ENCODE peak calls at places on chromosomes 6 and 20, in eight cellular contexts. Z is breast epithelium, S is H9, W is WTC11, N is tibial artery, E is astrocyte of the spinal cord, Q is upper lobe of left lung, V is progenitor cell of endocrine pancreas. J is an unnamed sample.

GRCh38 chr20:45945678-45946148 is 11.2 kb downstream of the PCIF1 start:
- DNase-seq in Z (no peak), S (no peak), W (no peak), N (no peak), E (peak; percentile 64), Q (no peak), V (no peak), J (no peak)

GRCh38 chr6:143176090-143177021 is 115.7 kb downstream of the AIG1 start:
- DNase-seq in Z (no peak), S (peak; percentile 39), W (peak; percentile 42), N (no peak), E (peak; percentile 98), Q (no peak), V (no peak), J (no peak)

GRCh38 chr20:34516874-34517542 is 786 bp downstream of the DYNLRB1 start:
- DNase-seq in Z (no peak), S (no peak), W (no peak), N (peak; percentile 28), E (peak; percentile 22), Q (no peak), V (no peak), J (no peak)

GRCh38 chr6:68834561-68834960 is 199.5 kb downstream of the ADGRB3 start:
- DNase-seq in Z (no peak), S (no peak), W (no peak), N (no peak), E (peak; percentile 26), Q (no peak), V (no peak), J (no peak)

GRCh38 chr20:32091888-32092346 is 17.6 kb upstream of the TM9SF4 start:
- DNase-seq in Z (peak; percentile 41), S (peak; percentile 90), W (peak; percentile 91), N (peak; percentile 83), E (peak; percentile 75), Q (peak; percentile 89), V (peak; percentile 88), J (peak; percentile 74)

GRCh38 chr6:161347988-161348627 is 74.2 kb upstream of the AGPAT4 start:
- DNase-seq in Z (no peak), S (no peak), W (no peak), N (no peak), E (no peak), Q (no peak), V (no peak), J (no peak)

GRCh38 chr20:63116412-63117106 is 99.4 kb downstream of the YTHDF1 start:
- DNase-seq in Z (no peak), S (peak; percentile 67), W (peak; percentile 76), N (no peak), E (peak; percentile 7), Q (peak; percentile 85), V (peak; percentile 67), J (no peak)

GRCh38 chr6:42692151-42692911 is 30.1 kb downstream of the PRPH2 start:
- DNase-seq in Z (peak; percentile 82), S (no peak), W (no peak), N (no peak), E (peak; percentile 73), Q (no peak), V (no peak), J (no peak)

GRCh38 chr20:63858393-63859165 is 2.7 kb upstream of the ABHD16B start:
- DNase-seq in Z (no peak), S (peak; percentile 66), W (no peak), N (no peak), E (peak; percentile 80), Q (peak; percentile 72), V (no peak), J (no peak)

GRCh38 chr6:111725446-111726112 is 119.9 kb upstream of the TRAF3IP2 start:
- DNase-seq in Z (no peak), S (no peak), W (no peak), N (peak; percentile 43), E (no peak), Q (no peak), V (no peak), J (no peak)

GRCh38 chr6:298233-299049 is 6.2 kb downstream of the DUSP22 start:
- DNase-seq in Z (no peak), S (no peak), W (no peak), N (peak; percentile 56), E (no peak), Q (no peak), V (no peak), J (peak; percentile 74)

GRCh38 chr6:28401172-28401571 is 1.6 kb upstream of the ZSCAN12 start:
- DNase-seq in Z (no peak), S (no peak), W (no peak), N (no peak), E (no peak), Q (no peak), V (no peak), J (no peak)

GRCh38 chr20:45510242-45510862 is 5.1 kb downstream of the SPINT3 start:
- DNase-seq in Z (no peak), S (no peak), W (no peak), N (no peak), E (no peak), Q (no peak), V (no peak), J (no peak)

GRCh38 chr6:21744321-21744720 is 150.8 kb downstream of the SOX4 start:
- DNase-seq in Z (no peak), S (no peak), W (no peak), N (no peak), E (no peak), Q (no peak), V (no peak), J (no peak)

GRCh38 chr6:4607026-4607704 is 169.0 kb upstream of the CDYL start:
- DNase-seq in Z (peak; percentile 48), S (no peak), W (no peak), N (no peak), E (peak; percentile 93), Q (peak; percentile 42), V (no peak), J (no peak)

GRCh38 chr6:116316772-116317467 is 37.2 kb upstream of the TSPYL1 start:
- DNase-seq in Z (no peak), S (no peak), W (no peak), N (peak; percentile 59), E (no peak), Q (no peak), V (no peak), J (no peak)

GRCh38 chr6:33981861-33982260 is 164.0 kb downstream of the GRM4 start:
- DNase-seq in Z (no peak), S (no peak), W (no peak), N (no peak), E (no peak), Q (no peak), V (no peak), J (peak; percentile 18)

GRCh38 chr6:43129434-43130194 is 41.5 kb upstream of the SRF start:
- DNase-seq in Z (no peak), S (no peak), W (peak; percentile 58), N (no peak), E (no peak), Q (no peak), V (no peak), J (no peak)

GRCh38 chr6:110356778-110357177 is 1.4 kb downstream of the METTL24 start:
- DNase-seq in Z (no peak), S (peak; percentile 39), W (no peak), N (no peak), E (no peak), Q (no peak), V (no peak), J (no peak)

DNA sequence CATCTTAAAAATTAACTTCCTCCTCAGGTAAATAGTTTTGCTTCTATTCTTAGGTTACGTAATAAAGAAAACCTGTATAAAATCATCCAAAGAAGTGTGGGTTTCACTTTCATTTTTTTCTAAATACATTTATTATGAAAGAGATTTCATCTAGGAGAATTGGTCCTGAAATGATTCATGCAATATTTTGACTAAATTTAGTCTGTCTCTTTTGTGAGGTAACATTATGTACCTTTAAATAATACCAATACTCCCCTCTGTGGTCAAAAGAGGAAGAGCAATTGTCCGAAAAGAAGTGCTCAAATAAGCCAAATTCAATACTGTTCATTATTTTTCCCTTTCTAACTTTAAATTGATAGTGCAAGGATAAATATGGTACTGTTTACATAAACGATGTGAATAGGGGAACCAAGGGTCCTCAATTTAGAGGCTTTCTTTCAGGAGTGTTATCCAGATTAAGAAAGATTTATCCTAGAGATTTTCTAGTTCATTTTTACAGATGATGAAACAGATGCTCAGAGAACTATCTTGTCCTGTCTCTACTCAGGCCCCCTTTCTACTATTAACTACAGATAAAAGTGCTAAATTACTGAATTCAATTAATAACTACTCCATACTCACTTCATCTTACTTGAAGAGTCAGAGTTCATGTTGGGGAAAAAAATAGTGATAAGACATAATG is 26.2 kb downstream of the CYP39A1 start:
- DNase-seq in Z (no peak), S (no peak), W (no peak), N (no peak), E (peak; percentile 56), Q (no peak), V (no peak), J (no peak)
- TF ChIP-seq CTCF in Z (peak; percentile 67), S (peak; percentile 73), W (no peak), N (peak; percentile 65), E (peak; percentile 62), Q (peak; percentile 44), V (peak; percentile 69), J (peak; percentile 53)

DNA sequence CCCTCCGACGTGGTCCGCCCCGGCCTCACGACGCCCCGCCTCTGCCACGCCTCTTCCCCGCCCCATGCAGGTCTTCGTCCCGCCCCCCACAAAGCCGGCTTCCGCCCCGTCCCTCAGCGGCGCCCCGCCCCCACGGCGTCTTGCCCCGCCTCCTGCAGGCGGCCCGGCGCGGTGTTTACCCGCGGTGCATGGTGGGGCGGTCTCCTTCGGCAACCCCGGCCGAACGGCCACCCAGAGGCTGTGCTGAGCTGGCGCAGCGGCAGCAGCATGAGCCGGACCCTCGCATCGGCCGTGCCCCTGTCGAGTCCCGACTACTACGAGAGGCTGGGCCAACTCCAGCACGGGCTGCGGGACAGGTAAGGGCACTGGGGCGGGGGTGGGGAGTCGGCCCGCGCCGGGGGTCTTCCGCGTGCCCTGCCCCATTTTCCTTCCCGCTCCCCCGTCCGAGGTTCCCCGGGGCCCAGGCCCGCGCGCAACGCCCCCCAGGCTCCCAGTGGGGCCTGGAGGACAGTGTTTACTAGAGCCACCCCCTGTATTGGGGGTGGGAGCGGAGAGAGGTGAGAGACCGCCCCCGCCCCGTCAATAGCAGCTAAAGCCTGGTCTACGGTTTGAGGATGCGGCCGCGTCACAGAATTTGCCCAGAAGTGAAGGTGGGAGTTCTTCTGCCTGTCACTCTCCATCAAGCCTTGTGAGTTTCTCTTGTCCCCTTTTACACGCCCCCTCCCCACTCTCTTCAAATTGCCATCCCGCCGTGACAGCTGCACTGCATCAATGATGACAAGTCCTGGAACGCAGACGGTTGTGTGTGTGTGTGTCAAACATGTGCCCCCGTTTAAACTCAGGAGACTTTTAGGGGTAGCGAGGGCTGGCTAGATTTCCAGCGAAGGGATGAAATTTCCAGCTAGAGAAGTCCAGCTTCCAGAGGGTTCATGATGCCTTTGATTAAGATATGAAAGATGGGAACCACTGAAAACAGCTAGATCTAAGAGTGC is at the start of gene KIZ:
- DNase-seq in Z (peak; percentile 92), S (peak; percentile 96), W (peak; percentile 98), N (peak; percentile 94), E (peak; percentile 96), Q (peak; percentile 100), V (peak; percentile 100), J (peak; percentile 94)
- TF ChIP-seq CTCF in Z (peak; percentile 50), S (peak; percentile 46), W (no peak), N (peak; percentile 50), E (peak; percentile 32), Q (peak; percentile 82), V (peak; percentile 49), J (no peak)

GRCh38 chr6:138482816-138483215 is 16.5 kb downstream of the NHSL1 start:
- DNase-seq in Z (no peak), S (no peak), W (no peak), N (no peak), E (no peak), Q (no peak), V (no peak), J (no peak)
- TF ChIP-seq CTCF in Z (no peak), S (no peak), W (no peak), N (no peak), E (no peak), Q (no peak), V (no peak), J (no peak)

GRCh38 chr20:6140947-6141346 is 18.1 kb upstream of the FERMT1 start:
- DNase-seq in Z (no peak), S (no peak), W (peak; percentile 24), N (no peak), E (no peak), Q (no peak), V (no peak), J (no peak)
- TF ChIP-seq CTCF in Z (no peak), S (peak; percentile 52), W (no peak), N (no peak), E (peak; percentile 28), Q (no peak), V (peak; percentile 14), J (no peak)

J was measured in CD14-positive monocyte.